ENCODE peak calls at places on chromosomes 5 and 9, in six cellular contexts. O is GM12878, U is HCT116, I is H1, B is HepG2, A is K562. P is an unnamed sample.

GRCh38 chr9:90894956-90895687 is 93.5 kb downstream of the SYK start:
- DNase-seq in O (no peak), U (no peak), I (no peak), B (peak; percentile 10), A (peak; percentile 6), P (no peak)

GRCh38 chr5:134561871-134562296 is 36.4 kb downstream of the JADE2 start:
- DNase-seq in O (no peak), U (peak; percentile 7), I (no peak), B (peak; percentile 8), A (peak; percentile 47), P (no peak)

GRCh38 chr9:128550770-128551651 is 1.4 kb upstream of the SPTAN1 start:
- DNase-seq in O (no peak), U (no peak), I (no peak), B (no peak), A (peak; percentile 33), P (no peak)

GRCh38 chr5:135437796-135438560 is 9.2 kb downstream of the DCANP1 start:
- DNase-seq in O (no peak), U (peak; percentile 44), I (no peak), B (peak; percentile 34), A (peak; percentile 45), P (no peak)

GRCh38 chr9:137354845-137355420 is 52.9 kb upstream of the NRARP start:
- DNase-seq in O (no peak), U (no peak), I (no peak), B (no peak), A (no peak), P (no peak)

GRCh38 chr5:90803891-90804290 is 245.3 kb downstream of the ADGRV1 start:
- DNase-seq in O (no peak), U (no peak), I (no peak), B (no peak), A (no peak), P (no peak)

GRCh38 chr9:87546704-87547103 is 49.0 kb downstream of the DAPK1 start:
- DNase-seq in O (no peak), U (no peak), I (no peak), B (peak; percentile 25), A (no peak), P (no peak)

GRCh38 chr5:180160822-180161221 is 48.2 kb downstream of the RASGEF1C start:
- DNase-seq in O (no peak), U (no peak), I (no peak), B (no peak), A (no peak), P (no peak)

GRCh38 chr9:19992556-19992955 is 203.7 kb upstream of the SLC24A2 start:
- DNase-seq in O (no peak), U (no peak), I (no peak), B (no peak), A (no peak), P (no peak)

GRCh38 chr9:80649001-80649420 is 1040.3 kb downstream of the TLE1 start:
- DNase-seq in O (no peak), U (no peak), I (no peak), B (no peak), A (no peak), P (no peak)

GRCh38 chr9:71896762-71897161 is 14.2 kb downstream of the ABHD17B start:
- DNase-seq in O (no peak), U (no peak), I (no peak), B (no peak), A (no peak), P (no peak)

GRCh38 chr9:111994831-111995458 is 98.3 kb downstream of the UGCG start:
- DNase-seq in O (peak; percentile 81), U (no peak), I (no peak), B (no peak), A (no peak), P (no peak)

GRCh38 chr5:1004598-1005361 is 3.8 kb upstream of the NKD2 start:
- DNase-seq in O (no peak), U (no peak), I (no peak), B (no peak), A (peak; percentile 88), P (no peak)

GRCh38 chr9:82382887-82383616 is 394.5 kb downstream of the SPATA31D1 start:
- DNase-seq in O (no peak), U (no peak), I (peak; percentile 1), B (no peak), A (no peak), P (peak; percentile 47)
- TF ChIP-seq YY1 in O (no peak), U (no peak), I (no peak), B (no peak), A (no peak), P (no peak)

GRCh38 chr5:150139334-150139733 is 16.3 kb downstream of the PDGFRB start:
- DNase-seq in O (no peak), U (no peak), I (no peak), B (no peak), A (no peak), P (no peak)
- H3K4me1 ChIP-seq in O (no peaks in the 10 kb centered on the region), U (peaks cover 21% of the 10 kb centered on the region), I (peaks cover 27% of the 10 kb centered on the region), B (peaks cover 99% of the 10 kb centered on the region), A (peaks cover 31% of the 10 kb centered on the region), P (peaks cover 45% of the 10 kb centered on the region)

GRCh38 chr9:13613296-13613695 is 333.8 kb upstream of the MPDZ start:
- DNase-seq in O (no peak), U (no peak), I (no peak), B (no peak), A (no peak), P (no peak)

GRCh38 chr9:13606576-13606975 is 327.1 kb upstream of the MPDZ start:
- DNase-seq in O (no peak), U (no peak), I (no peak), B (no peak), A (no peak), P (no peak)

GRCh38 chr9:13603916-13604315 is 324.4 kb upstream of the MPDZ start:
- DNase-seq in O (no peak), U (no peak), I (no peak), B (no peak), A (no peak), P (no peak)

DNA sequence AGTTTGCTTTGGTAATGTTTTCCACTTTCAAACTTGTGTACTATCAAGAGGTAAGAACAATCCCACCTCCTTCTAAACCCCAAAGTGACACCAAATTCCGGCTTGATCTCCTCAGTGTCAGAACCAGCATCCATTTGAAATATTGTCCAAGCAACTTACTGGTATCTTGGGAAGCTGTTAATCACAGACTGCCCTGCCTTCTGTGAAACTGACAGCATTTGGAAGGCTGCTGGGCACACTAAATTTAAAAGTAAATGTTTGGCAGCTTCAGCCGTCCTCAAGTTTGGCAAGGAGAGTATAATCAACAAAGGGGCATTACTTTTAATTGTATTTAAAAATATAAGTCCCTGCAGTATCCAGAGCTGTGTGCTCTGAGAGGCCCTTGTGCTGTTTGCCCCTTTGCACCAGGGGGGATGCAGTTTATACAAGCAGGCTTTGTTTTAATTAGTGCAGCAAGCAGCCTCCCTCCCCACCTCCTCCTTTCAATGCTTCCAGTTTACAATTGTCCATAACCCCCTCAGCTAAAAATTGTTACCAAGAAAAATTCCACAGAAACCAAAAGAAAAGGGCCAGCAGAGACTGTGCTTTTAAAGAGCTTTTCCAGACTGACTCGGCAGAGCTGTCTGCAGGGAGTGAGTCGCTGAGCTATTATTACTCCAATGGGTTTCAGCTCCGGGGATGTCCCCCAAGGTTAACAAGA is 328.4 kb upstream of the MPDZ start:
- DNase-seq in O (no peak), U (no peak), I (no peak), B (no peak), A (no peak), P (no peak)
- H3K4me3 ChIP-seq in O (no peak overlapping the region), U (no peak overlapping the region), I (no peak overlapping the region), B (no peak overlapping the region), A (no peak overlapping the region), P (no peak overlapping the region)

GRCh38 chr9:133031130-133031422 is 279 bp downstream of the GTF3C5 start:
- DNase-seq in O (no peak), U (no peak), I (no peak), B (no peak), A (no peak), P (no peak)
- TF ChIP-seq YY1 in O (no peak), U (no peak), I (no peak), B (no peak), A (no peak), P (no peak)

GRCh38 chr9:131668057-131668438 is 71.8 kb downstream of the RAPGEF1 start:
- DNase-seq in O (no peak), U (no peak), I (no peak), B (no peak), A (no peak), P (no peak)

GRCh38 chr9:131670247-131670681 is 69.6 kb downstream of the RAPGEF1 start:
- DNase-seq in O (no peak), U (no peak), I (no peak), B (no peak), A (no peak), P (no peak)

GRCh38 chr9:131669234-131670172 is 70.4 kb downstream of the RAPGEF1 start:
- DNase-seq in O (no peak), U (no peak), I (no peak), B (no peak), A (no peak), P (no peak)

GRCh38 chr9:131667576-131667975 is 72.3 kb downstream of the RAPGEF1 start:
- DNase-seq in O (no peak), U (no peak), I (no peak), B (no peak), A (no peak), P (no peak)

DNA sequence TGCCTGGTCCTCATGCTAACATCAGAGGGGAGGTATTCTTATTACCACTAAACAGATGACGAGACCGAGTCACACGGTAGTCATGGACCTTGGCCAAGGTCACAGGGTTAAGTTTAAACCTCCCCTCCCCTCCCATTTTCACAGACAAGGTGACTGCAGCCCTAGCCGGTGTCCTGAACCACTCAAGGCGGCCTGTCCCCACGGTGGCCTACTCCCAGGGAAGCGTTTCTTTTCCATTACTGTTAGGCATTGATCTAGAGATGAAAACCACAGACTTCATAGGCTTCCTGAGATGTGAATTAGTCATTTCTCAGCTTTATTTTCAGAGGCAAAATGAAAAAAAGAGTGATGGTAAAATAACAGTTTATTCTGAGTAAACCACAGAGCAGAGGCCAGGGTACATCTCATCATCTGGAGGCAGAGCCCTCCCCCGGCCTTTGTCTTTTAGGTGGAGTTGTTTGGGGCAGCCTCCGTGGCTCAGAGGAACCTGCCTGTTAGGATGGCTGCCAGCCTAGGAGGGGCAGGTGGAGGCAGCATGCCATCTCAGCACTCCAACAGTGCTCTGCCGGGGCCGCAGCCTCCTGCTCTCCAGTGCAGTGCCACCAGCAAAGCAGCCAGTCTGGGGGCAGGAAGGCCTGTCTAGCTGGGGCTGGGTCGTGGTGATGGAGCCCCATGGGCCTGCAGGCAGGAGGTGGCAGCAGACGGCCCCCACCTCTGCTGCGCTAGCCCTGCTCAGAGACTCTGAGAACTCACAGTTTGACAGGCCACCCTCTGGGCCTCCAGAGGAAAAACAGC is 71.2 kb downstream of the RAPGEF1 start:
- DNase-seq in O (peak; percentile 62), U (no peak), I (no peak), B (peak; percentile 32), A (peak; percentile 48), P (no peak)
- H3K4me1 ChIP-seq in O (peaks cover 71% of the 10 kb centered on the region), U (peaks cover 33% of the 10 kb centered on the region), I (peaks cover 14% of the 10 kb centered on the region), B (peaks cover 24% of the 10 kb centered on the region), A (peaks cover 13% of the 10 kb centered on the region), P (peaks cover 19% of the 10 kb centered on the region)

GRCh38 chr9:113854310-113854709 is 21.8 kb upstream of the ZNF618 start:
- DNase-seq in O (no peak), U (no peak), I (no peak), B (no peak), A (no peak), P (no peak)
- H3K4me3 ChIP-seq in O (no peak overlapping the region), U (no peak overlapping the region), I (no peak overlapping the region), B (no peak overlapping the region), A (no peak overlapping the region), P (no peak overlapping the region)

P was measured in NT2/D1.